ENCODE peak calls at places on chromosome X, in six cellular contexts. E is upper lobe of right lung, N is right lobe of liver, P is OCI-LY7, X is mammary epithelial cell, K is esophagus squamous epithelium. B is an unnamed sample.

GRCh38 chrX:3585719-3586118 is 127.7 kb downstream of the PRKX start:
- DNase-seq in E (no peak), N (no peak), P (no peak), X (no peak), K (no peak), B (no peak)

GRCh38 chrX:34810364-34810763 is 132.2 kb upstream of the FAM47B start:
- DNase-seq in E (no peak), N (no peak), P (no peak), X (peak; percentile 35), K (no peak), B (no peak)

GRCh38 chrX:103585421-103586313 is at the start of gene TCEAL4:
- DNase-seq in E (peak; percentile 84), N (peak; percentile 71), P (peak; percentile 49), X (peak; percentile 13), K (no peak), B (peak; percentile 73)

GRCh38 chrX:11188664-11189063 is 77.5 kb downstream of the HCCS start:
- DNase-seq in E (no peak), N (no peak), P (no peak), X (peak; percentile 74), K (no peak), B (no peak)

GRCh38 chrX:10217218-10217617 is 60.4 kb downstream of the CLCN4 start:
- DNase-seq in E (no peak), N (no peak), P (peak; percentile 21), X (no peak), K (no peak), B (peak; percentile 14)

GRCh38 chrX:140762061-140762460 is 52.5 kb downstream of the LINC00632 start:
- DNase-seq in E (no peak), N (peak; percentile 22), P (peak; percentile 54), X (peak; percentile 35), K (no peak), B (peak; percentile 30)

GRCh38 chrX:31508338-31508737 is 436.5 kb upstream of the FTHL17 start:
- DNase-seq in E (no peak), N (no peak), P (no peak), X (peak; percentile 10), K (no peak), B (peak; percentile 29)

GRCh38 chrX:38919853-38920528 is 118.7 kb downstream of the MID1IP1 start:
- DNase-seq in E (no peak), N (no peak), P (no peak), X (no peak), K (no peak), B (no peak)

GRCh38 chrX:154714925-154715324 is 36.0 kb downstream of the GAB3 start:
- DNase-seq in E (no peak), N (no peak), P (peak; percentile 47), X (no peak), K (no peak), B (peak; percentile 13)

GRCh38 chrX:120732461-120732860 is 102.6 kb upstream of the C1GALT1C1 start:
- DNase-seq in E (no peak), N (no peak), P (no peak), X (no peak), K (no peak), B (no peak)

GRCh38 chrX:110853610-110854009 is 58.0 kb upstream of the CHRDL1 start:
- DNase-seq in E (no peak), N (no peak), P (no peak), X (peak; percentile 42), K (no peak), B (peak; percentile 87)

GRCh38 chrX:100880368-100880767 is 6.2 kb upstream of the NOX1 start:
- DNase-seq in E (no peak), N (no peak), P (no peak), X (no peak), K (no peak), B (no peak)

GRCh38 chrX:128458888-128459287 is 406.7 kb upstream of the ACTRT1 start:
- DNase-seq in E (no peak), N (no peak), P (no peak), X (peak; percentile 38), K (no peak), B (no peak)

GRCh38 chrX:101450951-101451350 is 34.3 kb upstream of the ARMCX4 start:
- DNase-seq in E (peak; percentile 65), N (peak; percentile 23), P (no peak), X (no peak), K (no peak), B (no peak)

GRCh38 chrX:107565916-107566602 is 62.3 kb upstream of the PRPS1 start:
- DNase-seq in E (no peak), N (no peak), P (no peak), X (peak; percentile 51), K (no peak), B (peak; percentile 45)

GRCh38 chrX:50927127-50927526 is 16.6 kb downstream of the BMP15 start:
- DNase-seq in E (no peak), N (no peak), P (no peak), X (no peak), K (no peak), B (no peak)

GRCh38 chrX:129144172-129145038 is 378.9 kb downstream of the SMARCA1 start:
- DNase-seq in E (no peak), N (no peak), P (no peak), X (no peak), K (no peak), B (no peak)

GRCh38 chrX:107389726-107390125 is 59.7 kb upstream of the FRMPD3 start:
- DNase-seq in E (no peak), N (no peak), P (no peak), X (no peak), K (no peak), B (no peak)

GRCh38 chrX:118961866-118962560 is 12.4 kb upstream of the LONRF3 start:
- DNase-seq in E (no peak), N (no peak), P (no peak), X (no peak), K (no peak), B (no peak)

GRCh38 chrX:122238801-122239200 is 945.3 kb upstream of the GRIA3 start:
- DNase-seq in E (no peak), N (no peak), P (no peak), X (peak; percentile 67), K (no peak), B (no peak)

GRCh38 chrX:150236304-150236703 is 126.8 kb upstream of the MAMLD1 start:
- DNase-seq in E (no peak), N (no peak), P (no peak), X (peak; percentile 16), K (no peak), B (no peak)

GRCh38 chrX:109578916-109579315 is 42.3 kb downstream of the NXT2 start:
- DNase-seq in E (no peak), N (no peak), P (no peak), X (no peak), K (no peak), B (no peak)

GRCh38 chrX:107537815-107538214 is 88.4 kb downstream of the FRMPD3 start:
- DNase-seq in E (no peak), N (no peak), P (peak; percentile 15), X (peak; percentile 27), K (no peak), B (peak; percentile 28)

GRCh38 chrX:132631579-132632232 is 142.9 kb upstream of the MBNL3 start:
- DNase-seq in E (no peak), N (no peak), P (peak; percentile 14), X (peak; percentile 14), K (no peak), B (no peak)

GRCh38 chrX:19772759-19773623 is 114.4 kb downstream of the SH3KBP1 start:
- DNase-seq in E (no peak), N (no peak), P (peak; percentile 52), X (no peak), K (no peak), B (peak; percentile 65)

GRCh38 chrX:81414630-81415029 is 212.7 kb downstream of the SH3BGRL start:
- DNase-seq in E (no peak), N (no peak), P (no peak), X (no peak), K (no peak), B (no peak)

GRCh38 chrX:109839694-109840358 is 106.8 kb upstream of the ACSL4 start:
- DNase-seq in E (peak; percentile 58), N (no peak), P (no peak), X (peak; percentile 51), K (no peak), B (peak; percentile 24)

GRCh38 chrX:65926095-65927019 is 113.5 kb downstream of the VSIG4 start:
- DNase-seq in E (no peak), N (no peak), P (peak; percentile 17), X (no peak), K (no peak), B (peak; percentile 11)

GRCh38 chrX:30005821-30006220 is 209.5 kb upstream of the MAGEB2 start:
- DNase-seq in E (no peak), N (no peak), P (no peak), X (no peak), K (no peak), B (peak; percentile 85)

GRCh38 chrX:49040376-49040955 is 2.7 kb downstream of the TFE3 start:
- DNase-seq in E (no peak), N (no peak), P (no peak), X (no peak), K (no peak), B (no peak)
- H3K27ac ChIP-seq in E (peak overlapping the region; percentile 60), N (peak overlapping the region; percentile 63), P (peak overlapping the region; percentile 64), X (peak overlapping the region; percentile 30), K (peak overlapping the region; percentile 99), B (no peak overlapping the region)

DNA sequence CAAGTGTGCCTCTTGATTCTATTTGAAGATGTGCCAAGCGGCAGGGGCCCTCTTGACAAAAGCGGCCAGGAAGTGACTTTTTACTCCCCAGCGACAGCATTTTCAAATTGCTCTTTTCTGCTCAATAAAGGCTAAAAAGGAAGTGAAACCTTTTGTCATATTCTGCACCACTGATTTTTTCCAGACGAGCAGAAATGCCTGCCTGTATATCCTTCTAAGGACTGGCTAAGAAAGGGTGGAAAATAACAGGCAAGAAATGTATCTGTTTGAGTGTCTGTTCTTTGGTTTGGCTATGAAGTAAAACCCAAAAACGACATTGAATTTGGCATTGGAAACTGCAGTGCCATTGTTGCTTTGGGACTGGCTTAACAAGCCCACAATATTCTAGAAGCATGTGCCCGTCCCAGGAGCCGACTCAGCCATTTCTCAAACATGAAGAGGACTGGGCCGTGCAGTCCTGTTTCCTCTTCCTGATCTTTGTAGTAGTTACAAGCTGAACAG is 25.5 kb downstream of the TMSB4X start:
- DNase-seq in E (no peak), N (no peak), P (peak; percentile 80), X (no peak), K (no peak), B (no peak)
- H3K4me1 ChIP-seq in E (peaks cover 15% of the 10 kb centered on the region), N (peaks cover 10% of the 10 kb centered on the region), P (peaks cover 64% of the 10 kb centered on the region), X (peaks cover 21% of the 10 kb centered on the region), K (peaks cover 30% of the 10 kb centered on the region), B (no peaks in the 10 kb centered on the region)

GRCh38 chrX:48978226-48978625 is 6.6 kb upstream of the KCND1 start:
- DNase-seq in E (no peak), N (no peak), P (no peak), X (no peak), K (no peak), B (no peak)

GRCh38 chrX:48983081-48983480 is 11.4 kb upstream of the KCND1 start:
- DNase-seq in E (no peak), N (no peak), P (no peak), X (no peak), K (no peak), B (no peak)

GRCh38 chrX:48975541-48975940 is 3.9 kb upstream of the KCND1 start:
- DNase-seq in E (no peak), N (no peak), P (no peak), X (no peak), K (no peak), B (no peak)

GRCh38 chrX:48976086-48976485 is 4.4 kb upstream of the KCND1 start:
- DNase-seq in E (no peak), N (no peak), P (no peak), X (no peak), K (no peak), B (no peak)

GRCh38 chrX:48981178-48981577 is 9.5 kb upstream of the KCND1 start:
- DNase-seq in E (no peak), N (no peak), P (no peak), X (no peak), K (no peak), B (no peak)
- H3K36me3 ChIP-seq in E (peaks cover 57% of the 10 kb centered on the region), N (peaks cover 41% of the 10 kb centered on the region), P (peaks cover 64% of the 10 kb centered on the region), X (peaks cover 3% of the 10 kb centered on the region), K (peaks cover 9% of the 10 kb centered on the region), B (no peaks in the 10 kb centered on the region)

GRCh38 chrX:40267334-40268118 is 169.8 kb upstream of the BCOR start:
- DNase-seq in E (peak; percentile 58), N (no peak), P (peak; percentile 14), X (no peak), K (no peak), B (peak; percentile 68)
- H3K27ac ChIP-seq in E (peak overlapping the region; percentile 63), N (peak overlapping the region; percentile 65), P (no peak overlapping the region), X (no peak overlapping the region), K (peak overlapping the region; percentile 61), B (peak overlapping the region; percentile 98)

B was measured in SJCRH30.